ENCODE peak calls at places on chromosomes 3 and 15, in five cellular contexts. T, G, Y, J and X are unnamed samples.

GRCh38 chr3:55484741-55485207 is 2.3 kb downstream of the WNT5A start:
- DNase-seq in T (no peak), G (no peak), Y (no peak), J (peak; percentile 45), X (no peak)

GRCh38 chr15:99371180-99372103 is 120.2 kb downstream of the LRRC28 start:
- DNase-seq in T (no peak), G (no peak), Y (peak; percentile 6), J (peak; percentile 30), X (no peak)

GRCh38 chr15:89495638-89496145 is 691 bp downstream of the RHCG start:
- DNase-seq in T (no peak), G (no peak), Y (peak; percentile 68), J (no peak), X (no peak)

GRCh38 chr3:33775363-33775762 is 23.1 kb upstream of the PDCD6IP start:
- DNase-seq in T (no peak), G (no peak), Y (peak; percentile 77), J (no peak), X (no peak)

GRCh38 chr3:116388867-116389385 is 56.4 kb downstream of the LSAMP start:
- DNase-seq in T (no peak), G (no peak), Y (no peak), J (no peak), X (no peak)

GRCh38 chr3:142876417-142876816 is 12.5 kb downstream of the PCOLCE2 start:
- DNase-seq in T (no peak), G (no peak), Y (no peak), J (no peak), X (no peak)

GRCh38 chr3:188241072-188241471 is 87.1 kb downstream of the LPP start:
- DNase-seq in T (no peak), G (no peak), Y (no peak), J (peak; percentile 67), X (no peak)

GRCh38 chr3:47009225-47010049 is 30.0 kb downstream of the NBEAL2 start:
- DNase-seq in T (no peak), G (peak; percentile 95), Y (peak; percentile 20), J (peak; percentile 94), X (peak; percentile 87)

GRCh38 chr3:130894130-130894872 is 417 bp downstream of the ATP2C1 start:
- DNase-seq in T (no peak), G (peak; percentile 79), Y (no peak), J (peak; percentile 17), X (peak; percentile 40)

GRCh38 chr15:36940636-36941285 is 159.6 kb downstream of the MEIS2 start:
- DNase-seq in T (no peak), G (no peak), Y (no peak), J (no peak), X (no peak)

GRCh38 chr15:60840306-60840702 is 361.4 kb upstream of the ICE2 start:
- DNase-seq in T (no peak), G (no peak), Y (no peak), J (no peak), X (no peak)

GRCh38 chr15:40345867-40346578 is 4.8 kb upstream of the PHGR1 start:
- DNase-seq in T (no peak), G (no peak), Y (no peak), J (no peak), X (no peak)

GRCh38 chr3:67123914-67124313 is 125.8 kb downstream of the KBTBD8 start:
- DNase-seq in T (no peak), G (no peak), Y (no peak), J (no peak), X (no peak)

GRCh38 chr3:127786358-127787070 is 35.8 kb downstream of the MGLL start:
- DNase-seq in T (no peak), G (peak; percentile 27), Y (no peak), J (peak; percentile 83), X (peak; percentile 46)

GRCh38 chr15:80732148-80732547 is 37.0 kb downstream of the ABHD17C start:
- DNase-seq in T (no peak), G (no peak), Y (no peak), J (no peak), X (no peak)

GRCh38 chr15:28047277-28047676 is 51.8 kb downstream of the OCA2 start:
- DNase-seq in T (no peak), G (no peak), Y (no peak), J (no peak), X (no peak)

GRCh38 chr3:122014741-122015140 is 7.3 kb downstream of the ILDR1 start:
- DNase-seq in T (no peak), G (no peak), Y (peak; percentile 53), J (no peak), X (no peak)

GRCh38 chr3:139836656-139837464 is 98.1 kb upstream of the CLSTN2 start:
- DNase-seq in T (no peak), G (no peak), Y (no peak), J (no peak), X (no peak)

GRCh38 chr15:73051811-73052678 is at the start of gene NEO1:
- DNase-seq in T (peak; percentile 29), G (peak; percentile 98), Y (peak; percentile 78), J (peak; percentile 77), X (peak; percentile 92)

GRCh38 chr3:163622384-163622783 is 1455.9 kb downstream of the SI start:
- DNase-seq in T (peak; percentile 0), G (peak; percentile 81), Y (no peak), J (peak; percentile 1), X (peak; percentile 57)

GRCh38 chr15:68820205-68820588 is 498 bp downstream of the ANP32A start:
- DNase-seq in T (no peak), G (peak; percentile 66), Y (no peak), J (no peak), X (peak; percentile 66)

GRCh38 chr3:27737091-27737490 is 15.0 kb upstream of the EOMES start:
- DNase-seq in T (no peak), G (no peak), Y (no peak), J (no peak), X (no peak)

GRCh38 chr15:73244333-73244732 is 124.4 kb downstream of the HCN4 start:
- DNase-seq in T (peak; percentile 22), G (peak; percentile 58), Y (peak; percentile 14), J (no peak), X (no peak)

GRCh38 chr15:22780267-22780666 is 6.2 kb upstream of the NIPA1 start:
- DNase-seq in T (no peak), G (no peak), Y (peak; percentile 61), J (no peak), X (no peak)

GRCh38 chr15:90154861-90155626 is 46.1 kb upstream of the SEMA4B start:
- DNase-seq in T (no peak), G (no peak), Y (peak; percentile 44), J (peak; percentile 89), X (peak; percentile 35)

GRCh38 chr15:57085267-57085666 is 166.8 kb downstream of the TCF12 start:
- DNase-seq in T (no peak), G (no peak), Y (no peak), J (no peak), X (no peak)

GRCh38 chr15:57747206-57747605 is 40.7 kb downstream of the POLR2M start:
- DNase-seq in T (no peak), G (no peak), Y (no peak), J (no peak), X (no peak)

DNA sequence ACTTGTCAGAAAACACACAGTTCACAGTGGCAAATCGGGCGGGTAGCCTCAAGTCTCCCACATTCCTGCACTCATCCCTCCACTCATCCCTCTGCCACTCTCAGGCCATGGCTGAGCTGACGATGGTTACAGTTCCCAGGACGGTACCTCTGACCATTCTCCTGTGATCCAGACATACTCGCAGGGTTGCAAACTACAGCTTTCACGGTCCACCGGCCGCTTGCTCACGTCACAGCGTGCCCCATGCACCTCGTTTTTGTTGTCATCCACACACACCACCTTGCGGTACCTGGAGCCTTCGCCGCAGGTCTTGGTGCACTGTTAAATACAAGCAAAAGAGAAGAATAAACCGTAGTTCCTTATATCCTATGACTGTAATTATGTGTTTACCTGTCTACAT is 137.1 kb downstream of the ADAMTS9 start:
- DNase-seq in T (no peak), G (no peak), Y (no peak), J (no peak), X (no peak)
- H3K4me1 ChIP-seq in T (no peaks in the 10 kb centered on the region), G (peaks cover 81% of the 10 kb centered on the region), Y (no peaks in the 10 kb centered on the region), J (peaks cover 2% of the 10 kb centered on the region), X (no peaks in the 10 kb centered on the region)

GRCh38 chr3:10504161-10505049 is 981 bp downstream of the ATP2B2 start:
- DNase-seq in T (no peak), G (no peak), Y (no peak), J (no peak), X (no peak)
- TF ChIP-seq EZH2 in T (no peak), G (no peak), Y (peak; percentile 6), J (no peak), X (no peak)

DNA sequence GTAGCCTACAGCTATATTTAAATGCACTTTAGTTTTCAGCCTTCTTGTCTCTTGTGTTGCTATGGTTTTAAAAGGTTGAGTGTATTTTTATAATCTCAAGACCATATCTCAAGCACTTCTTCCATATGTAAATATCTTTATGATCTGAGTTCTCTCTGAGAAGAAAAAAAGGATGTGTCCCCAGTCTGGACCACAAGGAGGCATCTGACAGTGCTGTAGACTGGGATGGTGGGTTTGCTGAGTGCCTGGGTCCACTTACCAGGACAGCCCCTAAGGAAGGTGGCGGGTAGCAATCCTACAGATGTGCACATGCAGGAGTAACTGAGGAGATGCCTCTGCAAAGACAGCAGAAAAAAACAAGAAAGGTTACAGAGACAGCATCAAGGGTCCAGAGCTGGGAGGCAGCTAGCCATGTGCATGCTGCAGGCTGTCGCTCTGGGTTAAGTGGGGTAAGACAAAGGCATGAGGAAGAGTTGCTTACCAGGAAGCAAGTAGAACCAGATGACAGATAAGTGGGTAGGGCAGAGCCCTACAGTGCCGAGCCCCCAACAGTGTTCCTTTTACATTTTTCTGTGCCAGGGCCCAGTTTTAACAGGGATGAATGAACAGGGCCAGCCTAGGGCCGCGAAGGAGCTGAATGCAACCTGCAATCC is 70.5 kb upstream of the SNRK start:
- DNase-seq in T (no peak), G (peak; percentile 8), Y (no peak), J (no peak), X (no peak)
- H3K4me1 ChIP-seq in T (peaks cover 24% of the 10 kb centered on the region), G (no peaks in the 10 kb centered on the region), Y (peaks cover 31% of the 10 kb centered on the region), J (no peaks in the 10 kb centered on the region), X (no peaks in the 10 kb centered on the region)

GRCh38 chr15:96344120-96344705 is 13.7 kb downstream of the NR2F2 start:
- DNase-seq in T (no peak), G (peak; percentile 43), Y (no peak), J (no peak), X (peak; percentile 8)
- TF ChIP-seq EZH2 in T (no peak), G (no peak), Y (no peak), J (no peak), X (no peak)

DNA sequence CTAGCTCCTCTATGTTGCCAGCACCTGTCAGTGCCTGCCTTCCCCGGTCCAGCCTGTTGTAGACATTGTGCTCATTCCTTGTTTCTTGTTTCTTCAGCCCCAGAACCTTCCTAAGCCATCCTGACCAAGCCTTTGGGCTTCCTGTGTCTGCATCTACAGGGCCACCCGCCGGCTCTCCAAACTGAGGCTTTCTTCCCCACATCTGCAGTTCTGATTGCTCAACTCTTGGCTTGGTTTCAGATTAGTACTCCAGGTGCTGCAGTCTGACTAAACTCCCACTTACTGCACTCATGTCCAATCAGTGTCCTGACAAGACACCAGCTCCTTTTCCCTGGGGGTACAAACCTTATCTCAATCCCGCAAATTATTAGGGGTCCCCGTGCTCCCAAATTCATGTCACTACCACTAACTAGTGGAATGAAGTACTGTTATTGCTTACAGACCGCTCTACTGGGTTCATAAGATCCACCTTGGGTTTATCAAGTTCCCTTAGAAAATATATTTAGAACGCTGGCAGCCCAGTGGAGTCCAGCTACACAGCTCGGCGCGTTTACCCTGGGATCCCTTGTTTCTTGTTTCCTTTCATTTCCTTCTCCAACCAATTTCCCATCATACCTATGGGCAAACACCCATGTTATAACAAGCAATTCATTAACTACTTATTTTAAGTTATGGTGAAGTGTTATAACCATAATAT is 114.2 kb upstream of the TJP1 start:
- DNase-seq in T (no peak), G (no peak), Y (peak; percentile 75), J (peak; percentile 37), X (no peak)
- H3K4me1 ChIP-seq in T (peaks cover 48% of the 10 kb centered on the region), G (no peaks in the 10 kb centered on the region), Y (peaks cover 55% of the 10 kb centered on the region), J (peaks cover 18% of the 10 kb centered on the region), X (no peaks in the 10 kb centered on the region)